ENCODE peak calls at places on chromosome 11, in six cellular contexts. R, J, X, C, Q and A are unnamed samples.

GRCh38 chr11:59800390-59801037 is 10.1 kb downstream of the MRPL16 start:
- DNase-seq in R (no peak), J (no peak), X (no peak), C (no peak), Q (no peak), A (no peak)

GRCh38 chr11:83235825-83236224 is 42.3 kb downstream of the ANKRD42 start:
- DNase-seq in R (no peak), J (no peak), X (no peak), C (no peak), Q (no peak), A (no peak)

GRCh38 chr11:114482114-114482513 is 42.8 kb downstream of the REXO2 start:
- DNase-seq in R (no peak), J (no peak), X (no peak), C (no peak), Q (no peak), A (no peak)

GRCh38 chr11:35142481-35143207 is 3.7 kb downstream of the CD44 start:
- DNase-seq in R (no peak), J (peak), X (no peak), C (no peak), Q (peak), A (no peak)

GRCh38 chr11:115980336-115980735 is 476.1 kb upstream of the CADM1 start:
- DNase-seq in R (no peak), J (no peak), X (no peak), C (no peak), Q (no peak), A (no peak)

GRCh38 chr11:85132839-85133238 is 494.3 kb downstream of the DLG2 start:
- DNase-seq in R (no peak), J (no peak), X (no peak), C (peak), Q (no peak), A (no peak)

GRCh38 chr11:12526789-12527188 is 147.4 kb upstream of the TEAD1 start:
- DNase-seq in R (no peak), J (no peak), X (no peak), C (no peak), Q (no peak), A (no peak)

GRCh38 chr11:62548545-62549335 is 2.1 kb upstream of the AHNAK start:
- DNase-seq in R (no peak), J (peak), X (no peak), C (no peak), Q (peak), A (no peak)

GRCh38 chr11:124788521-124788920 is 11.7 kb downstream of the MSANTD2 start:
- DNase-seq in R (no peak), J (no peak), X (no peak), C (no peak), Q (no peak), A (no peak)

GRCh38 chr11:27184458-27185312 is 144.1 kb downstream of the BBOX1 start:
- DNase-seq in R (no peak), J (no peak), X (no peak), C (no peak), Q (no peak), A (no peak)

GRCh38 chr11:63567044-63567840 is 4.1 kb upstream of the PLAAT2 start:
- DNase-seq in R (no peak), J (peak), X (peak), C (no peak), Q (peak), A (no peak)

GRCh38 chr11:120222916-120223315 is 12.1 kb downstream of the OAF start:
- DNase-seq in R (no peak), J (no peak), X (no peak), C (no peak), Q (no peak), A (no peak)

GRCh38 chr11:125062931-125063428 is at the start of gene SLC37A2:
- DNase-seq in R (peak), J (no peak), X (peak), C (no peak), Q (peak), A (peak)

GRCh38 chr11:118714816-118715215 is 35.4 kb upstream of the TREH start:
- DNase-seq in R (no peak), J (peak), X (no peak), C (no peak), Q (no peak), A (no peak)

GRCh38 chr11:10488581-10489443 is 33.7 kb downstream of the AMPD3 start:
- DNase-seq in R (no peak), J (no peak), X (peak), C (no peak), Q (no peak), A (no peak)

GRCh38 chr11:2425506-2425905 is 18.8 kb downstream of the TRPM5 start:
- DNase-seq in R (no peak), J (no peak), X (no peak), C (no peak), Q (no peak), A (no peak)

GRCh38 chr11:16295592-16295991 is 60.8 kb downstream of the SOX6 start:
- DNase-seq in R (no peak), J (no peak), X (no peak), C (no peak), Q (no peak), A (no peak)

GRCh38 chr11:119863811-119864601 is 135.0 kb upstream of the NECTIN1 start:
- DNase-seq in R (peak), J (no peak), X (no peak), C (no peak), Q (no peak), A (no peak)

GRCh38 chr11:27088353-27088752 is 47.7 kb downstream of the BBOX1 start:
- DNase-seq in R (no peak), J (no peak), X (no peak), C (no peak), Q (no peak), A (no peak)

GRCh38 chr11:86174101-86175046 is 70.2 kb upstream of the EED start:
- DNase-seq in R (peak), J (peak), X (no peak), C (no peak), Q (peak), A (no peak)

GRCh38 chr11:42778193-42778592 is 533.6 kb upstream of the API5 start:
- DNase-seq in R (no peak), J (no peak), X (no peak), C (no peak), Q (no peak), A (no peak)

GRCh38 chr11:101475699-101476098 is 108.1 kb downstream of the TRPC6 start:
- DNase-seq in R (no peak), J (no peak), X (no peak), C (no peak), Q (no peak), A (no peak)

GRCh38 chr11:41955635-41956400 is 496.4 kb upstream of the LRRC4C start:
- DNase-seq in R (no peak), J (no peak), X (no peak), C (no peak), Q (no peak), A (no peak)

GRCh38 chr11:34126959-34127848 is 21.8 kb downstream of the NAT10 start:
- DNase-seq in R (no peak), J (no peak), X (no peak), C (no peak), Q (no peak), A (no peak)

GRCh38 chr11:27783701-27784355 is 83.6 kb upstream of the BDNF start:
- DNase-seq in R (no peak), J (no peak), X (no peak), C (no peak), Q (no peak), A (no peak)

GRCh38 chr11:2418961-2419360 is 18.4 kb downstream of the TSSC4 start:
- DNase-seq in R (no peak), J (no peak), X (no peak), C (no peak), Q (no peak), A (no peak)

GRCh38 chr11:10990637-10991036 is 132.8 kb upstream of the ZBED5 start:
- DNase-seq in R (no peak), J (peak), X (no peak), C (no peak), Q (no peak), A (no peak)

GRCh38 chr11:128853556-128853955 is 13.5 kb downstream of the KCNJ1 start:
- DNase-seq in R (no peak), J (no peak), X (no peak), C (no peak), Q (no peak), A (no peak)

GRCh38 chr11:125448136-125448535 is 47.9 kb downstream of the FEZ1 start:
- DNase-seq in R (no peak), J (no peak), X (no peak), C (no peak), Q (no peak), A (no peak)

GRCh38 chr11:124717421-124717785 is 22.3 kb upstream of the NRGN start:
- DNase-seq in R (no peak), J (no peak), X (no peak), C (no peak), Q (no peak), A (no peak)

GRCh38 chr11:121930004-121930965 is 185.7 kb downstream of the BLID start:
- DNase-seq in R (no peak), J (no peak), X (peak), C (no peak), Q (no peak), A (no peak)

GRCh38 chr11:63909621-63910506 is 7.1 kb downstream of the RCOR2 start:
- DNase-seq in R (peak), J (no peak), X (no peak), C (peak), Q (no peak), A (no peak)

GRCh38 chr11:61785837-61786402 is 6.5 kb downstream of the TMEM258 start:
- DNase-seq in R (no peak), J (no peak), X (no peak), C (no peak), Q (no peak), A (no peak)

GRCh38 chr11:67351275-67352005 is 1.9 kb downstream of the POLD4 start:
- DNase-seq in R (peak), J (peak), X (no peak), C (peak), Q (no peak), A (no peak)
- TF ChIP-seq TAF1 in R (no peak), J (no peak), X (no peak), C (no peak), Q (no peak), A (no peak)

GRCh38 chr11:97937501-97937900 is 1083.2 kb upstream of the CNTN5 start:
- DNase-seq in R (no peak), J (no peak), X (no peak), C (no peak), Q (no peak), A (no peak)
- TF ChIP-seq TAF1 in R (no peak), J (no peak), X (no peak), C (no peak), Q (no peak), A (no peak)

DNA sequence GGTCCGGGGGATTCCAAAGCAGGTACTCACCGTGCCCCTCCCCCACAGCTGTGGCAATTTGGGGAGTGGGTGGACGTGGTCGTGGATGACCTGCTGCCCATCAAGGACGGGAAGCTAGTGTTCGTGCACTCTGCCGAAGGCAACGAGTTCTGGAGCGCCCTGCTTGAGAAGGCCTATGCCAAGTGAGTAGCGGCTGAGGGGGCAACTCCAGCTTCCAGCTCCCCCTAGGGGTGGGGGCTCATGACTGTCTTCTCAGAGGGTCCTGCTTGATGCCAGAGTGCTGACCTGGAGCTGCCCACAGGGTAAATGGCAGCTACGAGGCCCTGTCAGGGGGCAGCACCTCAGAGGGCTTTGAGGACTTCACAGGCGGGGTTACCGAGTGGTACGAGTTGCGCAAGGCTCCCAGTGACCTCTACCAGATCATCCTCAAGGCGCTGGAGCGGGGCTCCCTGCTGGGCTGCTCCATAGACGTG is 4.2 kb downstream of the CAPN1 start:
- DNase-seq in R (no peak), J (no peak), X (no peak), C (peak), Q (no peak), A (no peak)
- TF ChIP-seq TAF1 in R (no peak), J (no peak), X (no peak), C (no peak), Q (no peak), A (no peak)

DNA sequence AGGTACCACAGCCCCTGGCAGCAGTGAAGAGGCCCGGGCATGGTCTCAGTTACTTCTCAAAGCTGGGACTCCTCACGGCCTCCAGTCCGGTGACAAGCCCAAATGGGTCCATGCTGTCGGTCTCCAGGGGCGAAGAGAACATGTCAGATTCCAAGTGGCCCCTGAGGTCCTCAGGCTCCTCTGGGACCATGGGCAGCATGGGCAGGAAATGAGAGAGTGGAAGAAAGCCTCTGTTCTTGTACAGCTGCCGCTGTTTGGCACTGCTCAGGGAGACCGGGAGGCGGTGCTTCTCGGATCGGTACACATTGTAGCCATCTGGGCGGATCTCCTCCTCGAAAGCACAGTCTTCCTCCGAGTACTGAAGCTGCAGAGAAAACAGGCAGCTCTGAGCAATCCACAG is 4.6 kb downstream of the FGF19 start:
- DNase-seq in R (no peak), J (no peak), X (no peak), C (no peak), Q (no peak), A (no peak)
- TF ChIP-seq TAF1 in R (no peak), J (no peak), X (no peak), C (no peak), Q (no peak), A (no peak)

GRCh38 chr11:1308745-1309497 is 511 bp downstream of the TOLLIP start:
- DNase-seq in R (no peak), J (no peak), X (no peak), C (no peak), Q (no peak), A (no peak)
- TF ChIP-seq TAF1 in R (no peak), J (no peak), X (no peak), C (no peak), Q (no peak), A (no peak)

GRCh38 chr11:126793596-126793995 is 207.0 kb downstream of the KIRREL3 start:
- DNase-seq in R (no peak), J (no peak), X (no peak), C (no peak), Q (no peak), A (no peak)
- TF ChIP-seq TAF1 in R (no peak), J (no peak), X (no peak), C (no peak), Q (no peak), A (no peak)

DNA sequence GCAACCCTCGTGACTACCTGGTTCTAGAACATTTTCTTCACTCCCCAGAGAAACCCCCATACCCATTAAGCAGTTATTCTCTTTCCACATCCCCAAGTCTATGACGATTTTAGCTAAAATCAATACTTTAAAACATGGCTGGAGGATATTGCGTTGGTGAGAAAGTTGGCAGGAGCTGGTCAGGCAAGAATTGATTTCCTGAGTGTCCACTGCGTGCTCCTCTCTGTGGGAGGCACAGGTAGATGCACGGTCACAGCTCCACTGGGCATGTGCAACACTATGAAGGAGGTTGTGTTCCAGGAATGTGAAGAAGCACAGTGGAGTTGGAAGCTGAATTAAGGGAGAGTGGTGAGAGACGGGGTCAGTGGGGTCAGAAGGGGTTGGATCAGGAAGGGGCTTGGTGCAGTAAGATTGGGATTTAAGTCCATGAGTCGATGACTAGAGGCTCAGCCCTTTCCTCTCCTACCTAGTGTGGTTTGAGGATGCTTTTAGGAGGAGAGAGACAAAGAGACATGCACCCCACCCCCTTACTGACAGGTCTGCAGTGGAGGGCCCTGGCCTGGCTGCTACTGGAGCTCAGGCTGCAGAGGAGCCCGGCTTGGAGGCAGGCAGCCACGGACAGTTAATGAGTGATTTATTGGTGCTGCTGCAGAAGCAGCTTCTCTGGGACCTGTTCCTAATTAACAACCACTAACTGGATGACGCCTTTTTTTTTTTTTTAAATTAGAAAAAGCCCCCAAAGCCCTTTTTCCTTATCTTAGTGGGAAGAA is 395.6 kb downstream of the TENM4 start:
- DNase-seq in R (peak), J (no peak), X (no peak), C (no peak), Q (no peak), A (no peak)
- TF ChIP-seq TAF1 in R (no peak), J (no peak), X (no peak), C (no peak), Q (no peak), A (no peak)

GRCh38 chr11:95284057-95285052 is 53.4 kb upstream of the SESN3 start:
- DNase-seq in R (no peak), J (no peak), X (no peak), C (no peak), Q (no peak), A (no peak)
- TF ChIP-seq TAF1 in R (no peak), J (no peak), X (no peak), C (no peak), Q (no peak), A (no peak)